ENCODE peak calls at places on chromosome 5, in five cellular contexts. M, Q, C, F and R are unnamed samples.

GRCh38 chr5:76526950-76527349 is 96.3 kb downstream of the F2RL2 start:
- DNase-seq in Q (no peak), F (no peak), M (no peak), C (no peak), R (no peak)

GRCh38 chr5:13606051-13606450 is 338.4 kb downstream of the DNAH5 start:
- DNase-seq in Q (no peak), M (no peak), F (no peak), C (no peak), R (no peak)

GRCh38 chr5:172887735-172888134 is 53.7 kb downstream of the ERGIC1 start:
- DNase-seq in C (no peak), F (peak), Q (peak), M (peak), R (no peak)

GRCh38 chr5:179243333-179243732 is 101.9 kb downstream of the ADAMTS2 start:
- DNase-seq in M (peak), F (no peak), C (peak), Q (no peak), R (no peak)

GRCh38 chr5:22226423-22226822 is 626.7 kb downstream of the CDH12 start:
- DNase-seq in M (no peak), Q (no peak), F (no peak), C (no peak), R (no peak)

GRCh38 chr5:136020383-136021015 is 8.3 kb upstream of the TGFBI start:
- DNase-seq in Q (no peak), F (no peak), C (no peak), M (peak), R (no peak)

GRCh38 chr5:165405340-165405739 is 1899.9 kb downstream of the MAT2B start:
- DNase-seq in Q (no peak), M (no peak), F (no peak), C (no peak), R (no peak)

GRCh38 chr5:32851774-32852173 is 140.7 kb downstream of the NPR3 start:
- DNase-seq in Q (no peak), F (no peak), C (no peak), M (no peak), R (no peak)

GRCh38 chr5:59542841-59543825 is 350.4 kb downstream of the PDE4D start:
- DNase-seq in M (peak), Q (no peak), F (no peak), C (peak), R (no peak)

GRCh38 chr5:113205323-113205722 is 228.7 kb downstream of the DCP2 start:
- DNase-seq in F (no peak), M (no peak), C (no peak), Q (no peak), R (no peak)

GRCh38 chr5:113202904-113203716 is 226.5 kb downstream of the DCP2 start:
- DNase-seq in C (peak), Q (no peak), M (no peak), F (no peak), R (no peak)

GRCh38 chr5:113201715-113202114 is 225.1 kb downstream of the DCP2 start:
- DNase-seq in C (no peak), F (no peak), Q (no peak), M (no peak), R (no peak)

GRCh38 chr5:113204525-113205161 is 228.0 kb downstream of the DCP2 start:
- DNase-seq in Q (no peak), M (peak), C (peak), F (no peak), R (no peak)

GRCh38 chr5:113205807-113206206 is 229.0 kb downstream of the TSSK1B start:
- DNase-seq in C (no peak), F (no peak), M (no peak), Q (no peak), R (no peak)
- TF ChIP-seq CTCF in C (no peak), F (no peak), M (no peak), Q (no peak), R (no peak)

GRCh38 chr5:66209350-66209749 is 65.2 kb downstream of the SREK1 start:
- DNase-seq in Q (no peak), C (no peak), F (no peak), M (no peak), R (no peak)
- TF ChIP-seq CTCF in Q (no peak), C (no peak), F (no peak), M (no peak), R (no peak)

GRCh38 chr5:132459983-132460834 is 30.4 kb downstream of the IRF1 start:
- DNase-seq in C (no peak), Q (peak), M (no peak), F (no peak), R (no peak)
- TF ChIP-seq CTCF in C (no peak), Q (peak), M (no peak), F (peak), R (peak)

GRCh38 chr5:28014779-28015178 is 976.4 kb upstream of the CDH9 start:
- DNase-seq in C (no peak), M (no peak), Q (no peak), F (no peak), R (no peak)
- TF ChIP-seq CTCF in C (no peak), M (no peak), Q (no peak), F (peak), R (no peak)

DNA sequence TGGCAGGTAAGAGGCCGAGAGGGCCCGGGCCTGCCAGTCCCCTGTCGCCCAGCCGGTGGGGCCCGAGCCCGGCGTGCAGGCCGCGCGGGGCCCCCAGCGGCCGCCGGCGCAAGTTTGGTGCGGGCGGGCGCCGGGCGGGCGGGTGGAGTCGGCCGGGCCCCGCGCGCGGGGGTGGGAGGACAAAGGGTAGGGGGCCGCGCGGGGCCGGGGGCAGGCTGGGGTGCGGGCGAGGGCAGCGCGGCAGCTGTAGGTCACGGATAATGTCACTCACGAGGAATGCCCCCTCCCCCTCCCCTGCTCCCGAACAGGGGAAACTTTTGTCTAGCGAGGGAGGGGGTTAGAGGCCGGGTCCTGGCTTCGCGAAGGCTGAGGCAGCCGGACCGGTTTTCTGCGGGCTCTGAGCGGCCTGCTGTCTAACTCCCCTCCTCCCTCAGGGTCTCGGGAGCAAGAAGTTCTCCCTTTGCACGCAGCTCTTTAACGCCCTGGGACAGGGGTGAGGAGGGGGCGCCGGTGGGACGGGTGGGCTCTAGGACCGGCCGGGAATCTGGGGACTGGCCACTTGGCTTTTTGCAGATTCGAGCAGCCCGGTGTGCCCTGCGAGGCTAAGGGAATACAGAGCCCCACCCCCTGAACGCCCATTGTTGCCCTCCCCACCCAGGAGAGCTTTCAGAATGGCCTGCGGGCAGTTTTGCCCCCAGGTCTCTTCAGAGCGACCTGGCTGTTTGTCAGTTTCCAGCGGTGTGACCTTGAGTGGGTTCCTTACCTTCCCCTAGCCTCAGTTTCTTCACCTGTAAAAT is 21.3 kb upstream of the NDST1 start:
- DNase-seq in F (peak), M (peak), C (no peak), Q (peak), R (peak)
- TF ChIP-seq CTCF in F (no peak), M (no peak), C (no peak), Q (no peak), R (no peak)

GRCh38 chr5:150101019-150101418 is 14.7 kb upstream of the CSF1R start:
- DNase-seq in Q (no peak), F (no peak), C (no peak), M (no peak), R (no peak)
- TF ChIP-seq CTCF in Q (no peak), F (no peak), C (no peak), M (no peak), R (no peak)

GRCh38 chr5:119336846-119337564 is 18.8 kb upstream of the TNFAIP8 start:
- DNase-seq in F (no peak), M (no peak), Q (no peak), C (no peak), R (no peak)

GRCh38 chr5:119333421-119333851 is 22.4 kb upstream of the TNFAIP8 start:
- DNase-seq in Q (no peak), M (no peak), C (no peak), F (no peak), R (no peak)

GRCh38 chr5:119336262-119336661 is 19.6 kb upstream of the TNFAIP8 start:
- DNase-seq in Q (no peak), F (no peak), C (no peak), M (no peak), R (no peak)

GRCh38 chr5:119332978-119333401 is 22.8 kb upstream of the TNFAIP8 start:
- DNase-seq in Q (no peak), M (no peak), C (no peak), F (no peak), R (no peak)

GRCh38 chr5:119335261-119335677 is 20.6 kb upstream of the TNFAIP8 start:
- DNase-seq in Q (no peak), C (no peak), F (no peak), M (no peak), R (no peak)
- TF ChIP-seq CTCF in Q (no peak), C (no peak), F (no peak), M (no peak), R (no peak)

GRCh38 chr5:142922223-142922952 is 152.2 kb downstream of the ARHGAP26 start:
- DNase-seq in Q (no peak), F (no peak), M (no peak), C (no peak), R (no peak)
- TF ChIP-seq CTCF in Q (peak), F (no peak), M (peak), C (no peak), R (peak)

GRCh38 chr5:171453056-171453725 is 33.7 kb downstream of the FGF18 start:
- DNase-seq in M (no peak), Q (no peak), F (no peak), C (no peak), R (no peak)
- TF ChIP-seq CTCF in M (no peak), Q (no peak), F (no peak), C (no peak), R (no peak)

DNA sequence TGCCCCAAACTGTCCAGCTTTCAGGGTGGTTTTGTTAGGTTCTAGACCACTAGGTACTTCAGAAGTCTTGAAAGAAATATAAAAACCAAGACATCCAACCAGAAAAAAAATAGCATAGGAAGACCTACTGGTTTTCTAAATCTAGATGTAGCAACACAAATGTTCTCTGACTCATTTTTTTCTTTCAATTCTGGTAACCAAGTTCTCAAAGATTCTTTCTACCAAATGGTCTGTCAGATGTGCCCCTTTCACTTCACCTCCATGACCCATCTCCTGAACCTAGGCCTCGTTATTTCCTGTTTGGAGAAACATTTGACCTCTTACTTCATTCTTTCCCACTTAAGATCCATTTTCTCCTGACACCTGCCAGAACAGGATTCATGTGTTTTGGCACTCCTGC is 355.3 kb downstream of the KIAA0825 start:
- DNase-seq in F (no peak), C (no peak), Q (no peak), M (no peak), R (no peak)
- TF ChIP-seq CTCF in F (no peak), C (no peak), Q (no peak), M (no peak), R (no peak)